ENCODE peak calls at places on chromosomes 6 and 20, in ten cellular contexts. D is CD8-positive, alpha-beta T cell; U is pancreas; T is WTC11; Z is SK-N-SH; F is RWPE1; Q is fibroblast of villous mesenchyme; B is fibroblast of the aortic adventitia; A is IMR-90; O is kidney. C is an unnamed sample.

GRCh38 chr6:116408476-116408875 is 37.7 kb downstream of the DSE start:
- DNase-seq in A (no peak), F (no peak), U (no peak), T (no peak), Q (no peak), D (no peak), B (no peak), O (no peak), Z (no peak), C (no peak)

GRCh38 chr6:84462697-84463096 is 235.3 kb upstream of the CEP162 start:
- DNase-seq in F (no peak), B (peak), T (no peak), Q (peak), O (no peak), D (no peak), A (peak), Z (no peak), U (no peak), C (no peak)

GRCh38 chr6:74814440-74814839 is 391.4 kb downstream of the COL12A1 start:
- DNase-seq in T (no peak), B (no peak), U (no peak), A (no peak), O (no peak), Q (no peak), D (no peak), F (no peak), Z (no peak), C (no peak)

GRCh38 chr6:100176321-100176950 is 182.4 kb upstream of the MCHR2 start:
- DNase-seq in B (peak), F (peak), T (no peak), Q (peak), U (no peak), D (no peak), Z (no peak), A (peak), O (peak), C (no peak)

GRCh38 chr6:3848925-3849605 is at the start of gene FAM50B:
- DNase-seq in U (peak), Z (peak), A (peak), D (peak), B (peak), Q (peak), O (peak), T (peak), F (peak), C (peak)

GRCh38 chr20:5041433-5041832 is 40.1 kb upstream of the SLC23A2 start:
- DNase-seq in U (no peak), B (peak), O (peak), A (no peak), Q (peak), T (peak), Z (no peak), D (no peak), F (no peak), C (peak)

GRCh38 chr6:43186019-43186418 is 4.0 kb downstream of the CUL9 start:
- DNase-seq in F (no peak), O (peak), A (no peak), Q (no peak), Z (no peak), D (no peak), T (no peak), B (no peak), U (no peak), C (no peak)

GRCh38 chr20:14986656-14987055 is 649.2 kb upstream of the FLRT3 start:
- DNase-seq in D (no peak), B (no peak), O (no peak), Z (no peak), U (no peak), F (no peak), A (no peak), T (no peak), Q (no peak), C (no peak)

GRCh38 chr20:13342469-13343242 is 121.6 kb downstream of the ISM1 start:
- DNase-seq in U (no peak), Z (no peak), T (no peak), B (no peak), D (no peak), F (no peak), O (no peak), A (no peak), Q (peak), C (no peak)

GRCh38 chr6:125310994-125311649 is 9.4 kb upstream of the HDDC2 start:
- DNase-seq in T (no peak), U (no peak), D (peak), F (peak), O (no peak), Q (peak), Z (peak), B (peak), A (peak), C (peak)

GRCh38 chr6:8436956-8437355 is 1.6 kb upstream of the SLC35B3 start:
- DNase-seq in Z (no peak), F (no peak), O (no peak), T (no peak), Q (no peak), A (no peak), U (no peak), D (no peak), B (no peak), C (no peak)

GRCh38 chr20:64103871-64104666 is 3.3 kb downstream of the NPBWR2 start:
- DNase-seq in T (peak), O (peak), D (peak), A (no peak), F (no peak), Z (no peak), U (peak), B (no peak), Q (no peak), C (no peak)

GRCh38 chr20:23159256-23159922 is 73.3 kb upstream of the CD93 start:
- DNase-seq in D (no peak), U (no peak), A (no peak), O (no peak), F (no peak), B (no peak), T (no peak), Z (no peak), Q (no peak), C (no peak)

GRCh38 chr6:112214749-112215269 is 39.6 kb downstream of the LAMA4 start:
- DNase-seq in D (no peak), F (no peak), T (no peak), U (no peak), O (no peak), B (peak), Q (no peak), Z (no peak), A (peak), C (no peak)

GRCh38 chr20:1062334-1063015 is 55.9 kb upstream of the PSMF1 start:
- DNase-seq in T (no peak), Q (no peak), F (no peak), D (no peak), U (no peak), A (no peak), Z (no peak), B (no peak), O (no peak), C (no peak)
- TF ChIP-seq CTCF in T (no peak), Q (no peak), F (no peak), D (no peak), U (no peak), A (no peak), Z (no peak), B (no peak), O (no peak), C (no peak)

GRCh38 chr6:135410856-135411255 is 86.7 kb downstream of the AHI1 start:
- DNase-seq in F (no peak), A (no peak), Q (no peak), B (no peak), O (no peak), U (no peak), T (no peak), Z (no peak), D (no peak), C (no peak)

GRCh38 chr6:135411849-135412248 is 85.7 kb downstream of the AHI1 start:
- DNase-seq in Z (no peak), F (no peak), Q (no peak), D (no peak), O (no peak), T (no peak), A (no peak), U (no peak), B (no peak), C (no peak)

DNA sequence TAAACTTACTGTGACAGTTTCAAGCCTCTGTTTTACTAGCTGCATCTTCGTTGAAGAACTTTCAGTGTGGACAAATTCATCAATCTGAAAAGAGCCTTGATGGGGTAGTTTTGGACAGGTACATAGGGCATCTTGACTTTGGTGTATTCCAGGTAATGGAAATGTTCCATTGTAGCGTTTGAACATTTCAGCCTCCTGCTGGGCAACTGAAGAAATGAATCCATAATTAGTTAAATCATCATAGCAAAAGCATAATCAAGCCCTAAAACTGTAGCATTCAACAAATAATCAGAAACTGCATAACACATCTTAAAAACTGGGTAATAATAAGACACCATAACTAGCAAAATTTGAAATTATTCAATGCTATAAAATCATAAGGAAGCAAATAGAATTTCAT is 86.2 kb downstream of the AHI1 start:
- DNase-seq in F (peak), A (no peak), U (no peak), Z (no peak), D (no peak), Q (peak), O (no peak), T (no peak), B (no peak), C (no peak)
- TF ChIP-seq CTCF in F (no peak), A (peak), U (no peak), Z (peak), D (no peak), Q (peak), O (no peak), T (no peak), B (peak), C (peak)

DNA sequence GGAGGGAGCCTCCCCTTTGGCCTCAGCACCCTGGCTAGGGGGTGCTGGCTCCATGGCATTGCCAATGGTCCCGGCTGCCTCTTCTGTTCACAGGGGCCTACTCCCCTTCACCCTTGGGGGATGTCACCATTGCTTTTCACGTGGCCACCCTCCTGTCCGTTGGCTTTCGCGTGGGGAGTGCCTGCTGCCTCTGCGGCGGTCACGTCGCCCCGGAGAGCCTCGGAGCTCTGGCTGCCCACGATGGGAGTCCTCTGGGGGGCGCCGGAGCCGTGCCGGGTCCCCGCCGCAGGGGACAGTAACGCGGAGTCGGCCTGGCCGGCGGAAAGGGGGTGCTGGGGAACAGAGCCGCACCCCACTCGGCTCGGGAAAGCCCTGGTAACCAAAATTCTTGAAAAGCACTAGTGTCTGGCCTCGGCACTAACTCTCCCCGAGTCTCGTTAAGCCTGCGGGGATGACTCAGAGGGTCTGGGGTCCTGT is 661 bp upstream of the HEBP2 start:
- DNase-seq in A (no peak), B (no peak), O (peak), Z (peak), T (peak), Q (peak), F (peak), D (peak), U (peak), C (peak)
- TF ChIP-seq CTCF in A (peak), B (peak), O (no peak), Z (peak), T (no peak), Q (peak), F (no peak), D (no peak), U (no peak), C (no peak)

GRCh38 chr6:91534614-91535013 is 947.7 kb upstream of the MAP3K7 start:
- DNase-seq in B (no peak), T (no peak), O (no peak), F (no peak), D (no peak), Q (no peak), Z (no peak), U (no peak), A (no peak), C (no peak)
- TF ChIP-seq CTCF in B (no peak), T (no peak), O (no peak), F (no peak), D (no peak), Q (peak), Z (peak), U (no peak), A (peak), C (no peak)

DNA sequence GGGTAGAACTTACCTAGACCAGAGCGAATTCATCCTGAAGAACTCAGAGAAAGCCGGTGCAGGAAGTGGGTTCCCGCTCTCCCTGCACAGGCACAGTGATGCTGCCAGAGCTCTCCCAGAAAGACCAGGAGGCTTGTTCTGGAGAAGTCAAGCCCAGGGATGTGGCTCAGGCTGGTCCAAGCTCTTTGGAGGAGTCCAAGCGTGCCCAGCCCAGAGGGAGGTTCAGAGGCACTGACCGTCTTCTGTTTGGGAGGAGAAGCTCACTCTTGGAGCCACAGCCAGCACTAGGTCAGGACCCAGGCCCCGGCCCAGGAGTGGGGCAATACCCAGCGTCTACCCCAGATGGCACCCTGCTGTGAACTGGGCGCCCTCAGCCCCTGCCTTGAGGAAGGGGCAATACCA is 1.5 kb upstream of the PMEPA1 start:
- DNase-seq in Q (no peak), Z (peak), D (no peak), F (no peak), A (no peak), B (no peak), U (no peak), T (no peak), O (no peak), C (no peak)
- TF ChIP-seq CTCF in Q (no peak), Z (no peak), D (no peak), F (no peak), A (no peak), B (no peak), U (no peak), T (no peak), O (no peak), C (no peak)

GRCh38 chr6:142868917-142869316 is 76.1 kb downstream of the HIVEP2 start:
- DNase-seq in A (no peak), T (no peak), B (peak), Q (no peak), D (no peak), F (no peak), Z (no peak), O (no peak), U (no peak), C (no peak)
- TF ChIP-seq CTCF in A (no peak), T (no peak), B (no peak), Q (peak), D (no peak), F (no peak), Z (no peak), O (no peak), U (no peak), C (peak)

DNA sequence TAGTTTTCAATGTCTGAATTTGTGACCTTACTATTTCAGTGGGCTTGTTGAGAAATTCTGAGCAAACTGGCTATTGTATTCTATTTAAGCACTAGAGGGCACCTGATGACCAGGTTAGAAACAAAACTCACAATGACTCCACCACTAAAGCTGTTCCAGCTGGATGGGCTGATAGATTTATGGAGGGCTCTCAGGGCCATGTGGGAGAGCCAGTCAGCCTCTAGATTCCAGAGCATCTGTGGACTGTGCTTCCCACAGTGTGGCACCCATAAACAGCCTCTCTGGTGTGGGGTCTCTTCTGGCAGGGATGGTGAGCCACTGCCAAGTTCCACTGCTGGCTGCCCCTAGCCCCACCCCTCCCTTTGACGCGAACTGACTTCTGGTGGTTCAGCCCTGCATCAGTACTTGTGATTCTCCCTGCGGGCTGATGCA is 29.2 kb downstream of the C6orf58 start:
- DNase-seq in B (peak), D (no peak), U (no peak), O (no peak), F (peak), Q (peak), T (peak), A (peak), Z (peak), C (no peak)
- TF ChIP-seq CTCF in B (peak), D (peak), U (no peak), O (no peak), F (peak), Q (peak), T (no peak), A (peak), Z (peak), C (peak)

GRCh38 chr20:1734269-1734858 is 76.8 kb upstream of the SIRPG start:
- DNase-seq in D (no peak), T (no peak), U (no peak), O (no peak), Q (no peak), Z (no peak), A (no peak), F (no peak), B (peak), C (no peak)
- TF ChIP-seq CTCF in D (peak), T (no peak), U (no peak), O (no peak), Q (no peak), Z (peak), A (no peak), F (no peak), B (no peak), C (no peak)

C was measured in neural crest cell.